ENCODE peak calls at places on chromosomes 3 and 15, in seven cellular contexts. K is mammary epithelial cell, D is upper lobe of right lung, R is GM23248, A is HCT116, F is PC-9, E is uterus. S is an unnamed sample. For H3K4me1, the result is how much of the 10 kb centered on the place peaks cover.

GRCh38 chr3:42690766-42691680 is 5.7 kb downstream of the KLHL40 start:
- DNase-seq in K (no peak), D (peak), R (peak), A (no peak), F (no peak), E (no peak), S (no peak)

GRCh38 chr3:174776123-174776522 is 83.0 kb upstream of the NAALADL2 start:
- DNase-seq in K (peak), D (no peak), R (peak), A (no peak), F (no peak), E (no peak), S (no peak)

GRCh38 chr3:59424268-59425010 is 374.6 kb upstream of the CFAP20DC start:
- DNase-seq in K (peak), D (no peak), R (peak), A (no peak), F (no peak), E (no peak), S (peak)

GRCh38 chr15:70016511-70016994 is 81.2 kb downstream of the TLE3 start:
- DNase-seq in K (no peak), D (no peak), R (no peak), A (no peak), F (no peak), E (no peak), S (no peak)

GRCh38 chr15:63506537-63507035 is 2.2 kb downstream of the USP3 start:
- DNase-seq in K (no peak), D (no peak), R (peak), A (no peak), F (no peak), E (no peak), S (peak)

GRCh38 chr3:136196401-136197158 is 445 bp upstream of the MSL2 start:
- DNase-seq in K (peak), D (peak), R (peak), A (peak), F (peak), E (peak), S (peak)

GRCh38 chr3:147930417-147930816 is 521.3 kb downstream of the ZIC1 start:
- DNase-seq in K (peak), D (no peak), R (peak), A (no peak), F (no peak), E (no peak), S (no peak)

GRCh38 chr3:127428344-127429001 is 140.6 kb upstream of the PRR20G start:
- DNase-seq in K (peak), D (no peak), R (no peak), A (peak), F (no peak), E (no peak), S (no peak)

GRCh38 chr15:58690703-58691102 is 58.8 kb downstream of the ADAM10 start:
- DNase-seq in K (no peak), D (no peak), R (no peak), A (no peak), F (no peak), E (no peak), S (no peak)

DNA sequence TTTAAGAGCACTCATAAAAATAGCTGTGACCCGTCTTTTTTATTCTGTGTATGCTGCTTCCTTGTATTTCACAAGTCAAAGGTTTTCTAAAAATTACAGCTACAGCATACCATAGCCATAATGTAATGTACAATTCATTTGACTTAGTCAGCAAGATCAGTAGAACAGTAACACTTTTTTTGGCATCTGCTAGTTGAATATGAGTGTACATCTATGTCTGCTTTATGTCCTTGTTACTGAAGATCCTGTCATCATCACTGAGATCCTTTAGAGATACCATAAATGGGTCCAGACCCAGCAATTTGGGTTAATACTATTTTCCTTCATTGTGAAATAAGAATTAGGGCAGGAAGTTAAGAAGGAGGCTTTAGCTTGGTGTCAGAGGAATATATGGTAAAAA is 42.2 kb downstream of the CMSS1 start:
- DNase-seq in K (peak), D (no peak), R (peak), A (no peak), F (no peak), E (no peak), S (no peak)
- H3K4me1 ChIP-seq in K (under half), D (under half), R (half or more), A (under half), F (under half), E (under half), S (under half)

DNA sequence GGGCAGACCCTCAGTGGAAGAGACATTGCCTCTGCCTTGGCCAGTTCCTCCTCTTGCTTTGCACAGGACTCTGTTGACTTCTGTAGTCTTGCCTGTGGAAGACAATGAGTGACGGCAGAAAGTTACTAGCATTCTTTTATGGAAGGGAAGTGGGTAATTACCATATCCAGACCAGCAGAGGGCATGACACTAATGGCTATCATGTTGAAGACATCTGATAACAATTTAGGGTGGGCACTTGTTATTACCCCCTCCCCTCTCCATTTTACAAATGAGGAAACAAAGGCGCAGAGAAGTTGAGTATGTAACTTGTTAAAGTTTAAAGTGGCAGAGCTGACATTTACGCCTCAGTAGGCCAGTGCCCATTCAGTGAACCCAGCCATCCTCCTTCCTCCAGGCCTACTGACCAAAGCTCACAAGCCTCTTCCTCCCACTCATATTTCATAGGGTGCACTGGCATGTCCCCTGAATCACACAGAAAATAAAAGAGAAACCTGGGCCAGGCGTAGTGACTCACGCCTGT is 48.2 kb upstream of the FMN1 start:
- DNase-seq in K (peak), D (no peak), R (peak), A (no peak), F (peak), E (no peak), S (no peak)
- H3K27ac ChIP-seq in K (peak), D (no peak), R (peak), A (no peak), F (peak), E (no peak), S (no peak)

DNA sequence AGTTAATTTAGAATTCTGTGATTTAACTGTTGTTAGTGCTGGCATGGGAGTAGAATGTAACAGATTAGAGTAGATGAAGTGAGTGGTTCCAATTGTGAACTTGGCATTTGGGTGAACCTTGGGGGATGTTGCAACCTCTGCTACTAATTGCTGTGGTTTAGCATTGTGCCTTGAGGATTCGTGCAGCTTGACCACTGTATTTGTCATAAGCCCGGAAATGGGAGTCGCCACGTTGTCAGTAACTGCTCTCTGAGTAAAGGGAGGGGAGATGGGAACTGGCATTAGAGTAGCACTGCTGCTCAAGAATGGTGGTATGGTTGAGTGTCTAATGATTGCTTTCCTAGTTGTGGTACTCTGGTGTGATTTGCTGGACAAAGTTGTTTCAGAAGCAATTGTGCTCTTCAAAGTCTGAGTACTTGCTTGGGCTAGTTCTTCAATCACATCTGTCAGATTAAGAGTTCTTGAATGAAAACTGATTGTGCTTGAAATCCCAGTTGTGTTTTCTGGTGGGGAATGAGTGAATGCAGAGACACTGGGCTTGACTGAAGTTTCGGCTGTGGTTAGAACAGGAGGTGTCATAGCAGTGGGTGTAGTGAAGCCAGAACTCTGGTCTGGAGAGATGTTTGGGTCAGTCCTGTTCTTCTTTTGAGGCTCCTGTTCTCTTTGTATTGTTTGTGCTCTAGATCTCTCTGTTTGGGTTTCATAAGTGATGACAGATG is 15.4 kb downstream of the IGSF10 start:
- DNase-seq in K (peak), D (no peak), R (peak), A (no peak), F (peak), E (no peak), S (no peak)
- H3K4me3 ChIP-seq in K (no peak), D (no peak), R (no peak), A (no peak), F (no peak), E (no peak), S (no peak)

GRCh38 chr3:55380561-55380960 is 106.5 kb downstream of the WNT5A start:
- DNase-seq in K (no peak), D (no peak), R (no peak), A (no peak), F (no peak), E (no peak), S (no peak)

GRCh38 chr3:55373413-55373812 is 113.7 kb downstream of the WNT5A start:
- DNase-seq in K (no peak), D (no peak), R (no peak), A (no peak), F (no peak), E (no peak), S (no peak)

GRCh38 chr3:55376753-55377347 is 110.3 kb downstream of the WNT5A start:
- DNase-seq in K (no peak), D (no peak), R (no peak), A (no peak), F (no peak), E (no peak), S (no peak)
- H3K4me1 ChIP-seq in K (under half), D (under half), R (under half), A (under half), F (under half), E (under half), S (under half)

S was measured in CD4-positive, alpha-beta memory T cell.